ENCODE peak calls at places on chromosomes 5 and 9, in eight cellular contexts. R, A, H, M, L, N, W and G are unnamed samples.

GRCh38 chr5:440413-441180 is 2.4 kb upstream of the EXOC3 start:
- DNase-seq in R (no peak), A (no peak), H (no peak), M (no peak), L (no peak), N (no peak), W (no peak), G (no peak)

GRCh38 chr9:109717342-109717741 is 62.7 kb upstream of the PALM2AKAP2 start:
- DNase-seq in R (no peak), A (no peak), H (no peak), M (no peak), L (no peak), N (no peak), W (no peak), G (no peak)

GRCh38 chr5:143923634-143924265 is 111.8 kb downstream of the HMHB1 start:
- DNase-seq in R (no peak), A (no peak), H (no peak), M (no peak), L (no peak), N (no peak), W (no peak), G (no peak)

GRCh38 chr9:23790341-23791260 is 35.4 kb downstream of the ELAVL2 start:
- DNase-seq in R (no peak), A (no peak), H (no peak), M (no peak), L (no peak), N (no peak), W (no peak), G (no peak)

GRCh38 chr5:135251099-135251498 is 147.9 kb downstream of the MACROH2A1 start:
- DNase-seq in R (no peak), A (no peak), H (no peak), M (no peak), L (no peak), N (no peak), W (no peak), G (no peak)

GRCh38 chr5:128021411-128021810 is 62.2 kb upstream of the SLC12A2 start:
- DNase-seq in R (no peak), A (no peak), H (no peak), M (no peak), L (no peak), N (no peak), W (no peak), G (no peak)

GRCh38 chr5:96582343-96582742 is 79.8 kb upstream of the CAST start:
- DNase-seq in R (no peak), A (no peak), H (peak), M (peak), L (no peak), N (no peak), W (no peak), G (peak)

GRCh38 chr9:104907278-104907951 is 20.5 kb downstream of the ABCA1 start:
- DNase-seq in R (no peak), A (no peak), H (no peak), M (no peak), L (no peak), N (no peak), W (no peak), G (no peak)

GRCh38 chr5:72555871-72556270 is 48.7 kb upstream of the ZNF366 start:
- DNase-seq in R (no peak), A (no peak), H (no peak), M (no peak), L (no peak), N (no peak), W (no peak), G (peak)

GRCh38 chr9:95206143-95206542 is 111.4 kb downstream of the FANCC start:
- DNase-seq in R (no peak), A (no peak), H (no peak), M (no peak), L (no peak), N (no peak), W (no peak), G (no peak)

GRCh38 chr9:91589101-91589553 is 165.5 kb upstream of the NFIL3 start:
- DNase-seq in R (no peak), A (no peak), H (peak), M (no peak), L (no peak), N (no peak), W (no peak), G (no peak)

GRCh38 chr9:115289757-115290208 is 171.8 kb upstream of the TNC start:
- DNase-seq in R (no peak), A (no peak), H (no peak), M (peak), L (no peak), N (no peak), W (no peak), G (no peak)

GRCh38 chr5:5979362-5979760 is 399.0 kb downstream of the MED10 start:
- DNase-seq in R (peak), A (no peak), H (no peak), M (no peak), L (peak), N (no peak), W (no peak), G (no peak)

GRCh38 chr9:14768561-14769234 is 46.2 kb upstream of the CER1 start:
- DNase-seq in R (peak), A (peak), H (peak), M (peak), L (peak), N (peak), W (no peak), G (peak)

GRCh38 chr5:17910318-17910717 is 276.1 kb downstream of the TAF11L14 start:
- DNase-seq in R (peak), A (no peak), H (no peak), M (no peak), L (no peak), N (no peak), W (no peak), G (no peak)

GRCh38 chr9:34086889-34087288 is 38.2 kb upstream of the UBAP2 start:
- DNase-seq in R (no peak), A (no peak), H (no peak), M (no peak), L (no peak), N (no peak), W (no peak), G (no peak)

GRCh38 chr5:151039665-151040064 is 19.3 kb downstream of the GPX3 start:
- DNase-seq in R (no peak), A (no peak), H (no peak), M (no peak), L (no peak), N (no peak), W (no peak), G (no peak)

GRCh38 chr5:71836084-71836483 is 117.0 kb downstream of the CARTPT start:
- DNase-seq in R (no peak), A (no peak), H (no peak), M (no peak), L (no peak), N (no peak), W (no peak), G (no peak)

GRCh38 chr5:142515036-142515435 is 170.9 kb downstream of the FGF1 start:
- DNase-seq in R (no peak), A (no peak), H (no peak), M (no peak), L (no peak), N (no peak), W (no peak), G (no peak)

GRCh38 chr5:128539038-128539429 is 989 bp upstream of the FBN2 start:
- DNase-seq in R (no peak), A (no peak), H (no peak), M (no peak), L (no peak), N (peak), W (no peak), G (no peak)

GRCh38 chr5:54217826-54218503 is 92.4 kb downstream of the ARL15 start:
- DNase-seq in R (peak), A (peak), H (peak), M (peak), L (no peak), N (peak), W (no peak), G (peak)

GRCh38 chr5:172931001-172931536 is 28.2 kb upstream of the RPL26L1 start:
- DNase-seq in R (no peak), A (no peak), H (no peak), M (no peak), L (no peak), N (no peak), W (no peak), G (no peak)

GRCh38 chr5:59813761-59814562 is 79.6 kb downstream of the PDE4D start:
- DNase-seq in R (peak), A (peak), H (peak), M (peak), L (peak), N (peak), W (no peak), G (peak)

GRCh38 chr5:119353686-119354366 is 2.0 kb upstream of the TNFAIP8 start:
- DNase-seq in R (no peak), A (peak), H (no peak), M (no peak), L (no peak), N (no peak), W (no peak), G (no peak)

GRCh38 chr9:129164246-129164930 is 13.7 kb downstream of the IER5L start:
- DNase-seq in R (peak), A (no peak), H (no peak), M (no peak), L (no peak), N (no peak), W (no peak), G (no peak)

GRCh38 chr5:33409435-33410146 is 31.2 kb upstream of the TARS1 start:
- DNase-seq in R (no peak), A (no peak), H (no peak), M (no peak), L (no peak), N (no peak), W (no peak), G (no peak)

GRCh38 chr9:91690540-91691249 is 259.3 kb downstream of the ROR2 start:
- DNase-seq in R (no peak), A (no peak), H (no peak), M (no peak), L (no peak), N (no peak), W (no peak), G (no peak)

GRCh38 chr5:135040331-135041144 is 6.5 kb upstream of the PITX1 start:
- DNase-seq in R (peak), A (no peak), H (no peak), M (no peak), L (peak), N (no peak), W (no peak), G (no peak)

GRCh38 chr5:59286510-59286909 is 607.0 kb downstream of the PDE4D start:
- DNase-seq in R (no peak), A (no peak), H (no peak), M (no peak), L (no peak), N (no peak), W (no peak), G (no peak)

GRCh38 chr9:101437806-101438232 is 2.2 kb upstream of the ALDOB start:
- DNase-seq in R (no peak), A (no peak), H (no peak), M (no peak), L (no peak), N (no peak), W (no peak), G (no peak)

GRCh38 chr9:107894572-107895261 is 405.1 kb upstream of the KLF4 start:
- DNase-seq in R (peak), A (no peak), H (no peak), M (no peak), L (no peak), N (no peak), W (no peak), G (no peak)

GRCh38 chr5:108818613-108819272 is 71.0 kb downstream of the FER start:
- DNase-seq in R (no peak), A (no peak), H (no peak), M (no peak), L (no peak), N (no peak), W (no peak), G (no peak)

GRCh38 chr9:13568446-13568845 is 289.0 kb upstream of the MPDZ start:
- DNase-seq in R (no peak), A (no peak), H (no peak), M (peak), L (no peak), N (peak), W (no peak), G (no peak)

GRCh38 chr9:22117511-22118388 is 108.6 kb upstream of the CDKN2B start:
- DNase-seq in R (peak), A (no peak), H (no peak), M (no peak), L (peak), N (no peak), W (no peak), G (no peak)

GRCh38 chr5:139658928-139659667 is 10.9 kb downstream of the CXXC5 start:
- DNase-seq in R (peak), A (no peak), H (no peak), M (peak), L (no peak), N (no peak), W (no peak), G (peak)

GRCh38 chr5:97471951-97472350 is 288.9 kb upstream of the RIOK2 start:
- DNase-seq in R (no peak), A (no peak), H (no peak), M (no peak), L (no peak), N (no peak), W (no peak), G (no peak)

GRCh38 chr5:57531333-57531732 is 48.7 kb upstream of the ACTBL2 start:
- DNase-seq in R (no peak), A (no peak), H (no peak), M (no peak), L (no peak), N (no peak), W (no peak), G (no peak)

GRCh38 chr5:135269828-135270545 is 129.0 kb downstream of the MACROH2A1 start:
- DNase-seq in R (no peak), A (no peak), H (no peak), M (no peak), L (no peak), N (no peak), W (no peak), G (no peak)

GRCh38 chr5:12854386-12854785 is 950.1 kb upstream of the CTNND2 start:
- DNase-seq in R (no peak), A (no peak), H (no peak), M (no peak), L (no peak), N (no peak), W (no peak), G (no peak)

GRCh38 chr5:108696407-108696806 is 51.3 kb upstream of the FER start:
- DNase-seq in R (no peak), A (no peak), H (no peak), M (no peak), L (no peak), N (no peak), W (no peak), G (no peak)